ENCODE peak calls at places on chromosomes 16 and 17, in five cellular contexts. M is cardiac muscle cell, F is psoas muscle, I is keratinocyte, T is nephron progenitor cell. S is an unnamed sample.

GRCh38 chr17:62179525-62180161 is 114.6 kb upstream of the MED13 start:
- DNase-seq in M (peak; percentile 43), F (no peak), I (no peak), T (no peak), S (no peak)

GRCh38 chr16:68091604-68092261 is 6.6 kb downstream of the NFATC3 start:
- DNase-seq in M (peak; percentile 67), F (no peak), I (peak; percentile 69), T (no peak), S (no peak)

GRCh38 chr16:22641030-22641671 is 130.5 kb downstream of the NPIPB5 start:
- DNase-seq in M (peak; percentile 50), F (no peak), I (peak; percentile 42), T (peak; percentile 66), S (no peak)

GRCh38 chr16:83979456-83979855 is 11.4 kb downstream of the NECAB2 start:
- DNase-seq in M (no peak), F (no peak), I (no peak), T (no peak), S (no peak)

GRCh38 chr17:17191346-17191792 is 14.8 kb downstream of the PLD6 start:
- DNase-seq in M (peak; percentile 60), F (peak; percentile 56), I (no peak), T (no peak), S (no peak)

GRCh38 chr17:33370384-33370783 is 77.3 kb upstream of the ASIC2 start:
- DNase-seq in M (no peak), F (no peak), I (no peak), T (no peak), S (no peak)

GRCh38 chr17:62765351-62765750 is 42.8 kb downstream of the MARCHF10 start:
- DNase-seq in M (no peak), F (no peak), I (no peak), T (no peak), S (no peak)

GRCh38 chr16:29254676-29255495 is 151.6 kb downstream of the NPIPB11 start:
- DNase-seq in M (no peak), F (no peak), I (no peak), T (no peak), S (no peak)

GRCh38 chr16:28183441-28183840 is 28.3 kb downstream of the XPO6 start:
- DNase-seq in M (no peak), F (no peak), I (no peak), T (no peak), S (no peak)

GRCh38 chr16:71459510-71459909 is 2.5 kb downstream of the ZNF23 start:
- DNase-seq in M (no peak), F (no peak), I (no peak), T (no peak), S (no peak)

GRCh38 chr16:3480901-3481695 is 14.2 kb downstream of the C16orf90 start:
- DNase-seq in M (no peak), F (no peak), I (no peak), T (no peak), S (no peak)

GRCh38 chr16:57727610-57728009 is 8.0 kb upstream of the KATNB1 start:
- DNase-seq in M (no peak), F (no peak), I (no peak), T (no peak), S (no peak)
- TF ChIP-seq CTCF in M (no peak), F (no peak), I (no peak), T (no peak), S (no peak)

DNA sequence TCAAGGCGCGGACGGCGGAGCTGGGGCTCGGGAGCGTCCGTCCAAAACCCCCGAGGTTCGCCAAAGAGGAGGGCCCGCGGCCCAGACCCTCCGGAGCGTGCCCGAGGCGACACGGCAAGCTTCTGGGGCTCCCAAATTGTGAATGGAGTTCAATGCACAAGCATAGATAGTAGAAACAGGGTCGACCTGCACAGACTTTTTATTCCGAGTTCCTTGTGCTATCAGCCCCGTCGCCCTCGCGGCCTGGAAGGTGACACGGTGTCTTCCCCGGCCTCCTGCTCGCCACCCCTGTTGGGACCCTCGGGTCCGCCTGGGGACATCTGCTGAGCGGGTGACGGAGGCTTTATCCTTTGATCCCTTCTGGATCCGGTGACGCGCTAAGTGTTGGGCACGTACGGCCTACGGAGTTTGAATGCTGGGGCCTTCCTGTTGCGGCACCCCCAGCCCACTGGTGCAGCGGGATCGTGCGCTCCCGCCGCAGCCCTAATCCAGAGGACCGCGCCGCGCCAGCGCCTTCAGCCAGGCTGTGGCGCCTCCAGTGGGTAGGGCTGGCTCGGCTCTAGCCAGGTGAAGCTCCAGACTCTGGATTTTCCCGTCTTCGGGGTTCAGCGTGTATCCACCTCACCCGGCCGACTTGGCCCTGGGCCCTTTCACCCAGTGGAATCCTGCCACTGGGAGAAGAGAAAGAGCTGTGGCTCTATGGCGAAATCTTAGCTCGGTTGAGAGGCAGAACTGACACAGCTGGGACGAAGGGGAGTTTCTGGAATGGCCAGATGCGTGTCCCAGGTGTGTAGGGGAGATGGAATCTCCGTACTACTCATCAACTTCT is 17.0 kb upstream of the NTN1 start:
- DNase-seq in M (no peak), F (no peak), I (no peak), T (peak; percentile 53), S (no peak)
- TF ChIP-seq CTCF in M (no peak), F (no peak), I (peak; percentile 14), T (peak; percentile 8), S (no peak)

GRCh38 chr16:65534121-65534528 is 412.3 kb upstream of the CDH11 start:
- DNase-seq in M (peak; percentile 32), F (no peak), I (peak; percentile 40), T (no peak), S (no peak)

GRCh38 chr16:65537336-65537735 is 415.5 kb upstream of the CDH11 start:
- DNase-seq in M (no peak), F (no peak), I (no peak), T (no peak), S (no peak)

GRCh38 chr16:65540913-65541312 is 419.1 kb upstream of the CDH11 start:
- DNase-seq in M (no peak), F (no peak), I (no peak), T (no peak), S (no peak)

GRCh38 chr16:65543781-65544740 is 422.2 kb upstream of the CDH11 start:
- DNase-seq in M (no peak), F (no peak), I (no peak), T (no peak), S (no peak)

DNA sequence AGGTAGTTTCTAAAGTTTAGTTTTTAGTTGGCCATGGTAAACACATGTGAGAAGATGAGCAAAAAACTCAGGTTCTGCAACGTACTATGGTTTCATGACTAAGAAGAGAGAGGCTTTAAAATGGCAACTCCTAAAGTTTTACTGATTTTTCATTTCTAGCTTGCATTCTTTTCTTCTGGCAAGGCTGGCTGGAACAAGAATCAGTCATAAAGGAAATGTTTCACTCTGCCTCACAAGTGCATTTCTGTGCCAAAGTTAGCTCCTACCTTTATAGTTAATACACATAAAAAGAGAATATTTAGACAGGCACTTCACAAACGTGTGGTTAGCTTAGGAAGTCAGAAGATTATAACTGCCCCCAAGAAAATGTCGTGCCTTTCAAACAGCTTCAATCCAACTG is 417.1 kb upstream of the CDH11 start:
- DNase-seq in M (peak; percentile 30), F (no peak), I (no peak), T (no peak), S (no peak)
- TF ChIP-seq CTCF in M (no peak), F (no peak), I (no peak), T (no peak), S (no peak)

DNA sequence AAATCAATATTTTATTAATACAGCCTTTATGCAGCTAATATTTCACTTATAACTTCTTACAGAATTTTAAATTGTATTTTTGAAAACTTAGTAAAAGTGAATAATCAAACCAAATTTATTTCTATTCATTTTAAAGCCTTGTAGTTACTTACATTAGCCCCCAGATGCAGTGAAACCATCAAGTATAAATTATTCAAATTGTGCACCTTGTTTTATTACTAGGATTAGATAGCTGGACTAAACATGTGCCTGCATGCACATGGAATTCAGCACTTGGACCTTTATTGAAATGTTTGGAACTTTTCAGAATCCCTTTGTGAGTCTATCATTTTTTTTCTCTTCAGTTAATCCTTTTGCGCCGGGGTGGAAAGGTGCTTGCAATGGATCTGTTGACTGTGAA is 4.7 kb downstream of the ZPBP2 start:
- DNase-seq in M (peak; percentile 39), F (no peak), I (no peak), T (no peak), S (no peak)
- TF ChIP-seq CTCF in M (peak; percentile 36), F (peak; percentile 28), I (no peak), T (no peak), S (peak; percentile 62)

GRCh38 chr17:11981862-11982261 is 15.4 kb downstream of the ZNF18 start:
- DNase-seq in M (no peak), F (no peak), I (no peak), T (no peak), S (no peak)

GRCh38 chr17:11979795-11980194 is 17.5 kb downstream of the ZNF18 start:
- DNase-seq in M (no peak), F (no peak), I (no peak), T (no peak), S (no peak)

GRCh38 chr17:11986179-11986938 is 10.9 kb downstream of the ZNF18 start:
- DNase-seq in M (peak; percentile 3), F (peak; percentile 21), I (no peak), T (no peak), S (no peak)

DNA sequence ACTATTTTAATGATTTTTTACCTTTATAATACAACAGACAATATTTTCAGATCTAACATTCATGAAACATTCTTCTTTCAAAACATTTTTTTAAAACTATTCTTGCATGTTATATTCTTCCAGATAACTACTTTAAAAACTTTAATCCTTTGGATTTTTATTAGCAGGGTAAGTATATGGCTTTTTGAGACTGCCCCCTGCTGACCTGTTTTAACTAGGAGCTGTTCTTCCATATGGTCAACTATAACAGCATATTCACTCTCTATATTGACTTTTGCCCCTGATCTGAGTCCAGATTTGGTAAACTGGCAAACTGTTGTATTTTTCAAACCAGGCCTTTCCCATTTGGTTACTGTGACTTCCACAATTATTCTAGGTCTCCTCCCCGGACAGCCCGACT is 16.5 kb downstream of the ZNF18 start:
- DNase-seq in M (peak; percentile 6), F (no peak), I (no peak), T (no peak), S (no peak)
- TF ChIP-seq CTCF in M (peak; percentile 42), F (no peak), I (no peak), T (no peak), S (peak; percentile 43)

S was measured in RWPE2.